ENCODE peak calls at places on chromosomes 11 and 22, in seven cellular contexts. E is left ventricle myocardium superior; X is activated T-cell treated with anti-CD3 and anti-CD28 coated beads for 1 hour; I is fibroblast of the conjunctiva; R is HEK293T; K is Right ventricle myocardium inferior; Q is stimulated activated CD4-positive, alpha-beta T cell treated with anti-CD3 and anti-CD28 coated beads, Interleukin-4, amount 100 ng/mL, for 48 hours. O is an unnamed sample.

GRCh38 chr11:69642549-69642912 is 1.6 kb downstream of the CCND1 start:
- DNase-seq in E (peak; percentile 67), X (peak; percentile 22), I (no peak), R (no peak), K (no peak), Q (no peak), O (no peak)

GRCh38 chr11:67316882-67317364 is 13.6 kb downstream of the SSH3 start:
- DNase-seq in E (no peak), X (no peak), I (no peak), R (no peak), K (no peak), Q (no peak), O (peak; percentile 57)

GRCh38 chr22:20771918-20772625 is 1.8 kb upstream of the SERPIND1 start:
- DNase-seq in E (no peak), X (no peak), I (no peak), R (no peak), K (no peak), Q (no peak), O (no peak)

GRCh38 chr11:61164610-61165424 is 3.6 kb upstream of the VPS37C start:
- DNase-seq in E (no peak), X (no peak), I (no peak), R (no peak), K (no peak), Q (no peak), O (no peak)

GRCh38 chr22:41352058-41352457 is 29.7 kb upstream of the TEF start:
- DNase-seq in E (no peak), X (no peak), I (no peak), R (no peak), K (no peak), Q (no peak), O (no peak)

GRCh38 chr11:76888989-76889388 is 28.3 kb downstream of the ACER3 start:
- DNase-seq in E (no peak), X (no peak), I (no peak), R (no peak), K (no peak), Q (no peak), O (no peak)

GRCh38 chr11:8830641-8831040 is 80.3 kb upstream of the AKIP1 start:
- DNase-seq in E (no peak), X (no peak), I (no peak), R (no peak), K (no peak), Q (no peak), O (no peak)

GRCh38 chr11:92797874-92798273 is 171.6 kb upstream of the MTNR1B start:
- DNase-seq in E (no peak), X (no peak), I (no peak), R (no peak), K (no peak), Q (no peak), O (no peak)

GRCh38 chr11:73191151-73191550 is 26.9 kb upstream of the P2RY2 start:
- DNase-seq in E (no peak), X (no peak), I (no peak), R (no peak), K (no peak), Q (no peak), O (no peak)

GRCh38 chr22:44358723-44359440 is 46.1 kb upstream of the SHISAL1 start:
- DNase-seq in E (peak; percentile 22), X (no peak), I (no peak), R (no peak), K (peak; percentile 53), Q (no peak), O (no peak)

GRCh38 chr11:35367491-35367890 is 51.9 kb downstream of the SLC1A2 start:
- DNase-seq in E (no peak), X (no peak), I (peak; percentile 44), R (no peak), K (no peak), Q (no peak), O (no peak)

GRCh38 chr11:33667819-33668467 is 32.7 kb downstream of the C11orf91 start:
- DNase-seq in E (no peak), X (no peak), I (no peak), R (no peak), K (no peak), Q (no peak), O (no peak)

GRCh38 chr22:44746836-44747519 is 5.4 kb upstream of the ARHGAP8 start:
- DNase-seq in E (no peak), X (no peak), I (no peak), R (no peak), K (no peak), Q (no peak), O (no peak)

GRCh38 chr11:94926271-94926625 is 47.1 kb downstream of the CWC15 start:
- DNase-seq in E (no peak), X (no peak), I (no peak), R (no peak), K (no peak), Q (no peak), O (no peak)

GRCh38 chr22:44399196-44399837 is 86.6 kb upstream of the SHISAL1 start:
- DNase-seq in E (no peak), X (no peak), I (no peak), R (no peak), K (no peak), Q (no peak), O (no peak)

GRCh38 chr22:25908755-25909154 is 166.8 kb downstream of the MYO18B start:
- DNase-seq in E (no peak), X (no peak), I (no peak), R (no peak), K (no peak), Q (no peak), O (no peak)

GRCh38 chr11:109422755-109423113 is 744 bp downstream of the C11orf87 start:
- DNase-seq in E (no peak), X (no peak), I (no peak), R (no peak), K (no peak), Q (no peak), O (no peak)

GRCh38 chr11:122784325-122785155 is 53.8 kb upstream of the CRTAM start:
- DNase-seq in E (no peak), X (no peak), I (peak; percentile 94), R (no peak), K (no peak), Q (no peak), O (no peak)

GRCh38 chr22:48805516-48805915 is 1022.2 kb downstream of the BRD1 start:
- DNase-seq in E (no peak), X (no peak), I (no peak), R (no peak), K (no peak), Q (no peak), O (no peak)

GRCh38 chr11:73140213-73141030 is 1.7 kb downstream of the FCHSD2 start:
- DNase-seq in E (peak; percentile 60), X (no peak), I (no peak), R (peak; percentile 40), K (no peak), Q (no peak), O (no peak)

GRCh38 chr11:114340311-114341131 is 44.3 kb downstream of the NNMT start:
- DNase-seq in E (peak; percentile 33), X (peak; percentile 17), I (peak; percentile 70), R (peak; percentile 63), K (no peak), Q (no peak), O (no peak)

GRCh38 chr11:46294365-46295309 is 17.2 kb downstream of the CREB3L1 start:
- DNase-seq in E (no peak), X (no peak), I (peak; percentile 71), R (no peak), K (no peak), Q (no peak), O (no peak)

GRCh38 chr11:61930936-61931335 is 13.6 kb upstream of the RAB3IL1 start:
- DNase-seq in E (no peak), X (no peak), I (no peak), R (no peak), K (no peak), Q (no peak), O (no peak)

O was measured in NCI-H187.